ENCODE peak calls at places on chromosomes 6 and 20, in four cellular contexts. One of them, this sample, is unnamed. For H3K36me3, the result is how much of the 10 kb centered on the place peaks cover.

GRCh38 chr6:44076016-44076365 is 51.3 kb downstream of the MRPL14 start:
- DNase-seq in naive thymus-derived CD4-positive, alpha-beta T cell: no peak
- DNase-seq in tibial artery: no peak
- DNase-seq in CD4-positive, alpha-beta memory T cell: no peak
- DNase-seq in this sample: no peak

GRCh38 chr6:168157272-168158007 is 78.4 kb upstream of the FRMD1 start:
- DNase-seq in naive thymus-derived CD4-positive, alpha-beta T cell: no peak
- DNase-seq in tibial artery: no peak
- DNase-seq in CD4-positive, alpha-beta memory T cell: no peak
- DNase-seq in this sample: no peak

GRCh38 chr6:135871878-135872277 is 20.4 kb downstream of the PDE7B start:
- DNase-seq in naive thymus-derived CD4-positive, alpha-beta T cell: no peak
- DNase-seq in tibial artery: no peak
- DNase-seq in CD4-positive, alpha-beta memory T cell: no peak
- DNase-seq in this sample: no peak

GRCh38 chr20:63518946-63519764 is 1.4 kb upstream of the PPDPF start:
- DNase-seq in naive thymus-derived CD4-positive, alpha-beta T cell: no peak
- DNase-seq in tibial artery: no peak
- DNase-seq in CD4-positive, alpha-beta memory T cell: no peak
- DNase-seq in this sample: no peak

GRCh38 chr6:133632206-133632605 is 256.7 kb upstream of the TCF21 start:
- DNase-seq in naive thymus-derived CD4-positive, alpha-beta T cell: no peak
- DNase-seq in tibial artery: no peak
- DNase-seq in CD4-positive, alpha-beta memory T cell: no peak
- DNase-seq in this sample: no peak

GRCh38 chr20:60101894-60102281 is 143.7 kb downstream of the CDH26 start:
- DNase-seq in naive thymus-derived CD4-positive, alpha-beta T cell: no peak
- DNase-seq in tibial artery: no peak
- DNase-seq in CD4-positive, alpha-beta memory T cell: no peak
- DNase-seq in this sample: peak

GRCh38 chr6:24666097-24666615 is 543 bp downstream of the TDP2 start:
- DNase-seq in naive thymus-derived CD4-positive, alpha-beta T cell: no peak
- DNase-seq in tibial artery: no peak
- DNase-seq in CD4-positive, alpha-beta memory T cell: no peak
- DNase-seq in this sample: peak

GRCh38 chr6:168016756-168017525 is 19.5 kb downstream of the KIF25 start:
- DNase-seq in naive thymus-derived CD4-positive, alpha-beta T cell: no peak
- DNase-seq in tibial artery: no peak
- DNase-seq in CD4-positive, alpha-beta memory T cell: no peak
- DNase-seq in this sample: no peak

GRCh38 chr6:38517005-38517404 is 122.7 kb downstream of the BTBD9 start:
- DNase-seq in naive thymus-derived CD4-positive, alpha-beta T cell: no peak
- DNase-seq in tibial artery: no peak
- DNase-seq in CD4-positive, alpha-beta memory T cell: no peak
- DNase-seq in this sample: no peak

GRCh38 chr6:167046861-167047495 is 47.8 kb downstream of the CEP43 start:
- DNase-seq in naive thymus-derived CD4-positive, alpha-beta T cell: no peak
- DNase-seq in tibial artery: no peak
- DNase-seq in CD4-positive, alpha-beta memory T cell: no peak
- DNase-seq in this sample: no peak

GRCh38 chr6:4967301-4968030 is 36.4 kb downstream of the RPP40 start:
- DNase-seq in naive thymus-derived CD4-positive, alpha-beta T cell: no peak
- DNase-seq in tibial artery: no peak
- DNase-seq in CD4-positive, alpha-beta memory T cell: no peak
- DNase-seq in this sample: no peak

GRCh38 chr6:111113731-111114438 is 26.6 kb downstream of the SLC16A10 start:
- DNase-seq in naive thymus-derived CD4-positive, alpha-beta T cell: peak
- DNase-seq in tibial artery: peak
- DNase-seq in CD4-positive, alpha-beta memory T cell: peak
- DNase-seq in this sample: peak

GRCh38 chr20:30284533-30284932 is 972.9 kb upstream of the DEFB115 start:
- DNase-seq in naive thymus-derived CD4-positive, alpha-beta T cell: no peak
- DNase-seq in tibial artery: no peak
- DNase-seq in CD4-positive, alpha-beta memory T cell: no peak
- DNase-seq in this sample: no peak

GRCh38 chr6:106510090-106510970 is 119.0 kb downstream of the RTN4IP1 start:
- DNase-seq in naive thymus-derived CD4-positive, alpha-beta T cell: peak
- DNase-seq in tibial artery: peak
- DNase-seq in CD4-positive, alpha-beta memory T cell: peak
- DNase-seq in this sample: peak

GRCh38 chr6:38052035-38052434 is 232.5 kb downstream of the ZFAND3 start:
- DNase-seq in naive thymus-derived CD4-positive, alpha-beta T cell: no peak
- DNase-seq in tibial artery: no peak
- DNase-seq in CD4-positive, alpha-beta memory T cell: no peak
- DNase-seq in this sample: no peak

GRCh38 chr20:43681991-43682410 is 15.1 kb downstream of the MYBL2 start:
- DNase-seq in naive thymus-derived CD4-positive, alpha-beta T cell: no peak
- DNase-seq in tibial artery: no peak
- DNase-seq in CD4-positive, alpha-beta memory T cell: no peak
- DNase-seq in this sample: no peak

GRCh38 chr6:42618686-42619085 is 54.9 kb downstream of the UBR2 start:
- DNase-seq in naive thymus-derived CD4-positive, alpha-beta T cell: no peak
- DNase-seq in tibial artery: no peak
- DNase-seq in CD4-positive, alpha-beta memory T cell: no peak
- DNase-seq in this sample: no peak

GRCh38 chr6:91088515-91088914 is 501.6 kb upstream of the MAP3K7 start:
- DNase-seq in naive thymus-derived CD4-positive, alpha-beta T cell: no peak
- DNase-seq in tibial artery: no peak
- DNase-seq in CD4-positive, alpha-beta memory T cell: no peak
- DNase-seq in this sample: no peak

GRCh38 chr6:25223421-25224052 is 55.6 kb upstream of the CARMIL1 start:
- DNase-seq in naive thymus-derived CD4-positive, alpha-beta T cell: peak
- DNase-seq in tibial artery: peak
- DNase-seq in CD4-positive, alpha-beta memory T cell: peak
- DNase-seq in this sample: peak

GRCh38 chr20:13736792-13737191 is 47.9 kb downstream of the ESF1 start:
- DNase-seq in naive thymus-derived CD4-positive, alpha-beta T cell: no peak
- DNase-seq in tibial artery: no peak
- DNase-seq in CD4-positive, alpha-beta memory T cell: no peak
- DNase-seq in this sample: no peak

GRCh38 chr6:85641522-85641915 is 1.2 kb downstream of the SYNCRIP start:
- DNase-seq in naive thymus-derived CD4-positive, alpha-beta T cell: no peak
- DNase-seq in tibial artery: no peak
- DNase-seq in CD4-positive, alpha-beta memory T cell: no peak
- DNase-seq in this sample: no peak

GRCh38 chr6:70686548-70687133 is 19.0 kb downstream of the SMAP1 start:
- DNase-seq in naive thymus-derived CD4-positive, alpha-beta T cell: no peak
- DNase-seq in tibial artery: no peak
- DNase-seq in CD4-positive, alpha-beta memory T cell: peak
- DNase-seq in this sample: no peak

GRCh38 chr6:25041676-25042598 is 106.2 kb upstream of the RIPOR2 start:
- DNase-seq in naive thymus-derived CD4-positive, alpha-beta T cell: peak
- DNase-seq in tibial artery: no peak
- DNase-seq in CD4-positive, alpha-beta memory T cell: peak
- DNase-seq in this sample: no peak

GRCh38 chr20:62006482-62006881 is 59.2 kb downstream of the TAF4 start:
- DNase-seq in naive thymus-derived CD4-positive, alpha-beta T cell: no peak
- DNase-seq in tibial artery: no peak
- DNase-seq in CD4-positive, alpha-beta memory T cell: no peak
- DNase-seq in this sample: no peak

GRCh38 chr6:150898390-150899170 is 33.1 kb downstream of the MTHFD1L start:
- DNase-seq in naive thymus-derived CD4-positive, alpha-beta T cell: no peak
- DNase-seq in tibial artery: no peak
- DNase-seq in CD4-positive, alpha-beta memory T cell: no peak
- DNase-seq in this sample: no peak

GRCh38 chr20:36929691-36930090 is 21.8 kb downstream of the SAMHD1 start:
- DNase-seq in naive thymus-derived CD4-positive, alpha-beta T cell: no peak
- DNase-seq in tibial artery: no peak
- DNase-seq in CD4-positive, alpha-beta memory T cell: no peak
- DNase-seq in this sample: no peak

GRCh38 chr20:10376271-10377075 is 57.5 kb downstream of the MKKS start:
- DNase-seq in naive thymus-derived CD4-positive, alpha-beta T cell: no peak
- DNase-seq in tibial artery: no peak
- DNase-seq in CD4-positive, alpha-beta memory T cell: no peak
- DNase-seq in this sample: no peak

GRCh38 chr6:116220172-116220571 is 33.7 kb downstream of the TSPYL4 start:
- DNase-seq in naive thymus-derived CD4-positive, alpha-beta T cell: no peak
- DNase-seq in tibial artery: no peak
- DNase-seq in CD4-positive, alpha-beta memory T cell: no peak
- DNase-seq in this sample: peak

GRCh38 chr6:109370792-109371191 is 11.5 kb downstream of the CD164 start:
- DNase-seq in naive thymus-derived CD4-positive, alpha-beta T cell: no peak
- DNase-seq in tibial artery: no peak
- DNase-seq in CD4-positive, alpha-beta memory T cell: no peak
- DNase-seq in this sample: no peak
- H3K36me3 ChIP-seq in naive thymus-derived CD4-positive, alpha-beta T cell: half or more
- H3K36me3 ChIP-seq in tibial artery: half or more
- H3K36me3 ChIP-seq in CD4-positive, alpha-beta memory T cell: half or more
- H3K36me3 ChIP-seq in this sample: under half

GRCh38 chr20:46249671-46250070 is 58.6 kb downstream of the CDH22 start:
- DNase-seq in naive thymus-derived CD4-positive, alpha-beta T cell: no peak
- DNase-seq in tibial artery: no peak
- DNase-seq in CD4-positive, alpha-beta memory T cell: no peak
- DNase-seq in this sample: no peak

GRCh38 chr20:46251211-46251673 is 57.1 kb downstream of the CDH22 start:
- DNase-seq in naive thymus-derived CD4-positive, alpha-beta T cell: no peak
- DNase-seq in tibial artery: no peak
- DNase-seq in CD4-positive, alpha-beta memory T cell: no peak
- DNase-seq in this sample: no peak

GRCh38 chr20:46252352-46253091 is 55.8 kb downstream of the CDH22 start:
- DNase-seq in naive thymus-derived CD4-positive, alpha-beta T cell: no peak
- DNase-seq in tibial artery: no peak
- DNase-seq in CD4-positive, alpha-beta memory T cell: no peak
- DNase-seq in this sample: no peak

GRCh38 chr20:46253391-46253790 is 54.9 kb downstream of the CDH22 start:
- DNase-seq in naive thymus-derived CD4-positive, alpha-beta T cell: no peak
- DNase-seq in tibial artery: no peak
- DNase-seq in CD4-positive, alpha-beta memory T cell: no peak
- DNase-seq in this sample: no peak

GRCh38 chr20:46250772-46251171 is 57.5 kb downstream of the CDH22 start:
- DNase-seq in naive thymus-derived CD4-positive, alpha-beta T cell: no peak
- DNase-seq in tibial artery: no peak
- DNase-seq in CD4-positive, alpha-beta memory T cell: no peak
- DNase-seq in this sample: no peak
- H3K36me3 ChIP-seq in naive thymus-derived CD4-positive, alpha-beta T cell: under half
- H3K36me3 ChIP-seq in tibial artery: under half
- H3K36me3 ChIP-seq in CD4-positive, alpha-beta memory T cell: under half
- H3K36me3 ChIP-seq in this sample: under half

DNA sequence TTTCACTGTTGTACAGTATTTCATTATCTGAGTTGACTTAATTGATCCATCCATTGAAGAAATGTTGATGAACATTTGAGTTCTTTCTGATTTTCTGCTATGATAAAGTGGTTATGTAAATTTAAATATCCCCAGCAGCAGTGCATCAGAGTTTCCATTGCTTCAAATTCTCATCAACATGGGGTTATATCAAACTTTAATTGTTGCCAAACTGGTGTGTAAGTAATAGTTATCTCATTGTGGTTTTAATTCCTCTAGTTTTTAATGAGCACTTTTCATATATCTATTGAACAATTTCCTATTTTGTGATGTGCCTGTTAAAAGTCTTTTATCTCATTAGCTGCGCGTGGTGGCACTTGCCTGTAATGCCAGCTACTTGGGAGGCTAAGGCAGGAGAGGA is 18.1 kb downstream of the ZNFX1 start:
- DNase-seq in naive thymus-derived CD4-positive, alpha-beta T cell: no peak
- DNase-seq in tibial artery: no peak
- DNase-seq in CD4-positive, alpha-beta memory T cell: no peak
- DNase-seq in this sample: no peak
- H3K36me3 ChIP-seq in naive thymus-derived CD4-positive, alpha-beta T cell: half or more
- H3K36me3 ChIP-seq in tibial artery: half or more
- H3K36me3 ChIP-seq in CD4-positive, alpha-beta memory T cell: half or more
- H3K36me3 ChIP-seq in this sample: half or more

DNA sequence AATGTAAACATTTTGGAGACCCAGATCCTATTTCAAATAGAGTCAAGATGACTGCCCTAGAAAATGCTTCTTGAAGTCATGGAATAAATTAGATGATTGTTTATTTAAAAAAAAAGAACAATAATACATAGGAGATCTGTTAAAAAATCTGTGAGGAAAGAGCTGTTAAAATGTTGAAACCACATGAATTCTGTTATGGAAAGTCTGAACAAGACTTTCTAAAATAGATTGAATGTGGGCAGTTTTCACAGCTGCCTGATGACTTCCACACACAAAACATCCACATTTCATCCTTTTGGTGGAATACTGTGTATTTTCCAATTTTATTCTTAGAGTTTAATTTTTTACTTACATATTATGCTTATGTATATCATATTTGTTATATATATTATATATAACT is 186.1 kb downstream of the LAMA2 start:
- DNase-seq in naive thymus-derived CD4-positive, alpha-beta T cell: no peak
- DNase-seq in tibial artery: no peak
- DNase-seq in CD4-positive, alpha-beta memory T cell: no peak
- DNase-seq in this sample: no peak
- H3K36me3 ChIP-seq in naive thymus-derived CD4-positive, alpha-beta T cell: under half
- H3K36me3 ChIP-seq in tibial artery: under half
- H3K36me3 ChIP-seq in CD4-positive, alpha-beta memory T cell: under half
- H3K36me3 ChIP-seq in this sample: under half

GRCh38 chr20:46937140-46937523 is 42.5 kb downstream of the EYA2 start:
- DNase-seq in naive thymus-derived CD4-positive, alpha-beta T cell: no peak
- DNase-seq in tibial artery: no peak
- DNase-seq in CD4-positive, alpha-beta memory T cell: no peak
- DNase-seq in this sample: no peak

GRCh38 chr20:46936415-46937139 is 41.9 kb downstream of the EYA2 start:
- DNase-seq in naive thymus-derived CD4-positive, alpha-beta T cell: no peak
- DNase-seq in tibial artery: no peak
- DNase-seq in CD4-positive, alpha-beta memory T cell: no peak
- DNase-seq in this sample: peak

GRCh38 chr20:46935394-46936017 is 40.9 kb downstream of the EYA2 start:
- DNase-seq in naive thymus-derived CD4-positive, alpha-beta T cell: no peak
- DNase-seq in tibial artery: no peak
- DNase-seq in CD4-positive, alpha-beta memory T cell: no peak
- DNase-seq in this sample: no peak

GRCh38 chr20:46933150-46933549 is 38.5 kb downstream of the EYA2 start:
- DNase-seq in naive thymus-derived CD4-positive, alpha-beta T cell: no peak
- DNase-seq in tibial artery: no peak
- DNase-seq in CD4-positive, alpha-beta memory T cell: no peak
- DNase-seq in this sample: no peak

GRCh38 chr20:46934746-46935283 is 40.2 kb downstream of the EYA2 start:
- DNase-seq in naive thymus-derived CD4-positive, alpha-beta T cell: no peak
- DNase-seq in tibial artery: no peak
- DNase-seq in CD4-positive, alpha-beta memory T cell: no peak
- DNase-seq in this sample: no peak
- H3K36me3 ChIP-seq in naive thymus-derived CD4-positive, alpha-beta T cell: under half
- H3K36me3 ChIP-seq in tibial artery: under half
- H3K36me3 ChIP-seq in CD4-positive, alpha-beta memory T cell: under half
- H3K36me3 ChIP-seq in this sample: under half

DNA sequence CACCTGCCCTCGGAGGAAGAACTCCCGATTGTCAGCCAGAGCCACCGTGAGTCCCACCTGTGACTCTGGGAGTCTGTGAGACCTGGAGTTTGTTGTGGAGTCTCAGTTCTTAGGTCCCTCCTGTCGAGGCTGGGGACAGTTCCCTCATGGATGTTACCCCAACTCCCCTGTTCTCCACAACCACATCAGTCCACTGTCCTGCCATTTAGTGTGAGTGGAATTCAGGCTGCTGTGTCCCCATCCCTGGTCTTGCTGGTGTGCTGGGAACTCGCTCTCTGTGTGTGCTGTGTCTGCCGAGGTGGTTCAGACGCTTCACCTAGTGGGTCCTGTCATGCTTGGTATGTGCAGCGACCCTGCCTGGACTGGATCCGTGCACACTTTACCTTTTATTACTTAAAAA is 163.2 kb downstream of the DTNBP1 start:
- DNase-seq in naive thymus-derived CD4-positive, alpha-beta T cell: no peak
- DNase-seq in tibial artery: no peak
- DNase-seq in CD4-positive, alpha-beta memory T cell: no peak
- DNase-seq in this sample: no peak
- H3K36me3 ChIP-seq in naive thymus-derived CD4-positive, alpha-beta T cell: half or more
- H3K36me3 ChIP-seq in tibial artery: under half
- H3K36me3 ChIP-seq in CD4-positive, alpha-beta memory T cell: half or more
- H3K36me3 ChIP-seq in this sample: under half

This sample was measured in thyroid gland.